ENCODE peak calls at places on chromosomes 13 and 19, in ten cellular contexts. One of them, this sample, is unnamed.
A peak's percentile ranks its signal among the peaks of the same experiment; 100 is the strongest.

GRCh38 chr13:45325806-45326205 is 15.2 kb downstream of the TPT1 start:
- DNase-seq in mucosa of descending colon: peak; percentile 28
- DNase-seq in RPMI7951: peak; percentile 86
- DNase-seq in NCI-H446 treated with DMSO at 0.1 percent for 48 hours: no peak
- DNase-seq in activated naive CD4-positive, alpha-beta T cell treated with anti-CD3 and anti-CD28 coated beads, Interleukin-2, amount 50 U/mL, for 72 hours: no peak
- DNase-seq in kidney epithelial cell: peak; percentile 75
- DNase-seq in WERI-Rb-1: peak; percentile 22
- DNase-seq in H7: no peak
- DNase-seq in osteocyte: no peak
- DNase-seq in activated CD8-positive, alpha-beta T cell treated with anti-CD3 and anti-CD28 coated beads, Interleukin-2, amount 10 ng/mL, durations not matched to agents 7 days and 5 days: no peak
- DNase-seq in this sample: no peak

GRCh38 chr13:43730642-43731041 is 56.1 kb downstream of the ENOX1 start:
- DNase-seq in mucosa of descending colon: no peak
- DNase-seq in WERI-Rb-1: no peak
- DNase-seq in activated CD8-positive, alpha-beta T cell treated with anti-CD3 and anti-CD28 coated beads, Interleukin-2, amount 10 ng/mL, durations not matched to agents 7 days and 5 days: no peak
- DNase-seq in RPMI7951: peak; percentile 49
- DNase-seq in kidney epithelial cell: no peak
- DNase-seq in H7: no peak
- DNase-seq in osteocyte: no peak
- DNase-seq in activated naive CD4-positive, alpha-beta T cell treated with anti-CD3 and anti-CD28 coated beads, Interleukin-2, amount 50 U/mL, for 72 hours: no peak
- DNase-seq in NCI-H446 treated with DMSO at 0.1 percent for 48 hours: no peak
- DNase-seq in this sample: no peak

GRCh38 chr19:13621413-13621812 is 115.1 kb upstream of the CACNA1A start:
- DNase-seq in RPMI7951: peak; percentile 99
- DNase-seq in osteocyte: peak; percentile 86
- DNase-seq in kidney epithelial cell: peak; percentile 85
- DNase-seq in NCI-H446 treated with DMSO at 0.1 percent for 48 hours: no peak
- DNase-seq in activated CD8-positive, alpha-beta T cell treated with anti-CD3 and anti-CD28 coated beads, Interleukin-2, amount 10 ng/mL, durations not matched to agents 7 days and 5 days: peak; percentile 24
- DNase-seq in mucosa of descending colon: no peak
- DNase-seq in activated naive CD4-positive, alpha-beta T cell treated with anti-CD3 and anti-CD28 coated beads, Interleukin-2, amount 50 U/mL, for 72 hours: peak; percentile 68
- DNase-seq in WERI-Rb-1: no peak
- DNase-seq in H7: peak; percentile 61
- DNase-seq in this sample: no peak

GRCh38 chr19:46785054-46785979 is 3.1 kb downstream of the SLC1A5 start:
- DNase-seq in RPMI7951: no peak
- DNase-seq in activated naive CD4-positive, alpha-beta T cell treated with anti-CD3 and anti-CD28 coated beads, Interleukin-2, amount 50 U/mL, for 72 hours: no peak
- DNase-seq in WERI-Rb-1: no peak
- DNase-seq in kidney epithelial cell: no peak
- DNase-seq in activated CD8-positive, alpha-beta T cell treated with anti-CD3 and anti-CD28 coated beads, Interleukin-2, amount 10 ng/mL, durations not matched to agents 7 days and 5 days: no peak
- DNase-seq in H7: peak; percentile 24
- DNase-seq in mucosa of descending colon: no peak
- DNase-seq in osteocyte: no peak
- DNase-seq in NCI-H446 treated with DMSO at 0.1 percent for 48 hours: no peak
- DNase-seq in this sample: no peak

GRCh38 chr13:19023115-19023514 is 158.5 kb downstream of the TUBA3C start:
- DNase-seq in H7: no peak
- DNase-seq in activated CD8-positive, alpha-beta T cell treated with anti-CD3 and anti-CD28 coated beads, Interleukin-2, amount 10 ng/mL, durations not matched to agents 7 days and 5 days: no peak
- DNase-seq in RPMI7951: no peak
- DNase-seq in WERI-Rb-1: no peak
- DNase-seq in NCI-H446 treated with DMSO at 0.1 percent for 48 hours: no peak
- DNase-seq in kidney epithelial cell: no peak
- DNase-seq in activated naive CD4-positive, alpha-beta T cell treated with anti-CD3 and anti-CD28 coated beads, Interleukin-2, amount 50 U/mL, for 72 hours: no peak
- DNase-seq in mucosa of descending colon: no peak
- DNase-seq in osteocyte: no peak
- DNase-seq in this sample: no peak

GRCh38 chr19:31253816-31254551 is 95.3 kb downstream of the TSHZ3 start:
- DNase-seq in activated naive CD4-positive, alpha-beta T cell treated with anti-CD3 and anti-CD28 coated beads, Interleukin-2, amount 50 U/mL, for 72 hours: no peak
- DNase-seq in H7: no peak
- DNase-seq in mucosa of descending colon: no peak
- DNase-seq in activated CD8-positive, alpha-beta T cell treated with anti-CD3 and anti-CD28 coated beads, Interleukin-2, amount 10 ng/mL, durations not matched to agents 7 days and 5 days: no peak
- DNase-seq in RPMI7951: peak; percentile 80
- DNase-seq in WERI-Rb-1: no peak
- DNase-seq in NCI-H446 treated with DMSO at 0.1 percent for 48 hours: no peak
- DNase-seq in osteocyte: peak; percentile 79
- DNase-seq in kidney epithelial cell: no peak
- DNase-seq in this sample: peak; percentile 70

GRCh38 chr19:41718761-41719160 is 10.3 kb downstream of the CEACAM5 start:
- DNase-seq in mucosa of descending colon: no peak
- DNase-seq in WERI-Rb-1: no peak
- DNase-seq in osteocyte: no peak
- DNase-seq in NCI-H446 treated with DMSO at 0.1 percent for 48 hours: no peak
- DNase-seq in kidney epithelial cell: no peak
- DNase-seq in RPMI7951: no peak
- DNase-seq in H7: no peak
- DNase-seq in activated naive CD4-positive, alpha-beta T cell treated with anti-CD3 and anti-CD28 coated beads, Interleukin-2, amount 50 U/mL, for 72 hours: no peak
- DNase-seq in activated CD8-positive, alpha-beta T cell treated with anti-CD3 and anti-CD28 coated beads, Interleukin-2, amount 10 ng/mL, durations not matched to agents 7 days and 5 days: no peak
- DNase-seq in this sample: no peak

GRCh38 chr19:19575411-19575810 is 37.3 kb downstream of the CILP2 start:
- DNase-seq in kidney epithelial cell: no peak
- DNase-seq in mucosa of descending colon: no peak
- DNase-seq in activated CD8-positive, alpha-beta T cell treated with anti-CD3 and anti-CD28 coated beads, Interleukin-2, amount 10 ng/mL, durations not matched to agents 7 days and 5 days: no peak
- DNase-seq in WERI-Rb-1: no peak
- DNase-seq in NCI-H446 treated with DMSO at 0.1 percent for 48 hours: no peak
- DNase-seq in RPMI7951: no peak
- DNase-seq in activated naive CD4-positive, alpha-beta T cell treated with anti-CD3 and anti-CD28 coated beads, Interleukin-2, amount 50 U/mL, for 72 hours: no peak
- DNase-seq in osteocyte: no peak
- DNase-seq in H7: peak; percentile 85
- DNase-seq in this sample: no peak

GRCh38 chr13:30147380-30147779 is 160.0 kb downstream of the KATNAL1 start:
- DNase-seq in kidney epithelial cell: no peak
- DNase-seq in mucosa of descending colon: no peak
- DNase-seq in activated naive CD4-positive, alpha-beta T cell treated with anti-CD3 and anti-CD28 coated beads, Interleukin-2, amount 50 U/mL, for 72 hours: no peak
- DNase-seq in osteocyte: no peak
- DNase-seq in activated CD8-positive, alpha-beta T cell treated with anti-CD3 and anti-CD28 coated beads, Interleukin-2, amount 10 ng/mL, durations not matched to agents 7 days and 5 days: no peak
- DNase-seq in WERI-Rb-1: no peak
- DNase-seq in NCI-H446 treated with DMSO at 0.1 percent for 48 hours: no peak
- DNase-seq in RPMI7951: no peak
- DNase-seq in H7: no peak
- DNase-seq in this sample: no peak

GRCh38 chr13:60448907-60449510 is 52.0 kb downstream of the TDRD3 start:
- DNase-seq in WERI-Rb-1: peak; percentile 5
- DNase-seq in NCI-H446 treated with DMSO at 0.1 percent for 48 hours: no peak
- DNase-seq in osteocyte: no peak
- DNase-seq in H7: peak; percentile 13
- DNase-seq in RPMI7951: peak; percentile 33
- DNase-seq in activated naive CD4-positive, alpha-beta T cell treated with anti-CD3 and anti-CD28 coated beads, Interleukin-2, amount 50 U/mL, for 72 hours: no peak
- DNase-seq in mucosa of descending colon: peak; percentile 66
- DNase-seq in kidney epithelial cell: peak; percentile 14
- DNase-seq in activated CD8-positive, alpha-beta T cell treated with anti-CD3 and anti-CD28 coated beads, Interleukin-2, amount 10 ng/mL, durations not matched to agents 7 days and 5 days: peak; percentile 39
- DNase-seq in this sample: no peak

GRCh38 chr19:37930416-37930815 is 23.4 kb downstream of the SIPA1L3 start:
- DNase-seq in activated CD8-positive, alpha-beta T cell treated with anti-CD3 and anti-CD28 coated beads, Interleukin-2, amount 10 ng/mL, durations not matched to agents 7 days and 5 days: no peak
- DNase-seq in mucosa of descending colon: no peak
- DNase-seq in H7: no peak
- DNase-seq in kidney epithelial cell: no peak
- DNase-seq in osteocyte: no peak
- DNase-seq in RPMI7951: peak; percentile 26
- DNase-seq in activated naive CD4-positive, alpha-beta T cell treated with anti-CD3 and anti-CD28 coated beads, Interleukin-2, amount 50 U/mL, for 72 hours: no peak
- DNase-seq in NCI-H446 treated with DMSO at 0.1 percent for 48 hours: no peak
- DNase-seq in WERI-Rb-1: no peak
- DNase-seq in this sample: no peak

GRCh38 chr13:107138468-107138867 is 570.5 kb upstream of the ARGLU1 start:
- DNase-seq in osteocyte: no peak
- DNase-seq in kidney epithelial cell: no peak
- DNase-seq in RPMI7951: no peak
- DNase-seq in mucosa of descending colon: no peak
- DNase-seq in H7: no peak
- DNase-seq in WERI-Rb-1: peak; percentile 29
- DNase-seq in activated CD8-positive, alpha-beta T cell treated with anti-CD3 and anti-CD28 coated beads, Interleukin-2, amount 10 ng/mL, durations not matched to agents 7 days and 5 days: no peak
- DNase-seq in NCI-H446 treated with DMSO at 0.1 percent for 48 hours: peak; percentile 1
- DNase-seq in activated naive CD4-positive, alpha-beta T cell treated with anti-CD3 and anti-CD28 coated beads, Interleukin-2, amount 50 U/mL, for 72 hours: no peak
- DNase-seq in this sample: no peak